ENCODE peak calls at places on chromosomes 4 and X, in five cellular contexts. L is H1, Y is HepG2, H is HCT116, F is K562. W is an unnamed sample.

GRCh38 chr4:83889802-83890201 is 353.9 kb downstream of the GPAT3 start:
- DNase-seq in L (no peak), Y (no peak), H (peak; percentile 16), F (no peak), W (no peak)

GRCh38 chr4:128364565-128364964 is 77.0 kb upstream of the PGRMC2 start:
- DNase-seq in L (no peak), Y (no peak), H (no peak), F (no peak), W (no peak)

GRCh38 chr4:181670506-181670905 is 572.7 kb upstream of the TENM3 start:
- DNase-seq in L (no peak), Y (no peak), H (no peak), F (no peak), W (no peak)

GRCh38 chrX:38803286-38803608 is 2.0 kb downstream of the MID1IP1 start:
- DNase-seq in L (no peak), Y (no peak), H (no peak), F (no peak), W (no peak)

GRCh38 chrX:120775959-120776358 is 99.7 kb downstream of the CT47B1 start:
- DNase-seq in L (no peak), Y (no peak), H (no peak), F (no peak), W (no peak)

GRCh38 chrX:46298821-46299220 is 246.4 kb downstream of the ZNF674 start:
- DNase-seq in L (no peak), Y (no peak), H (no peak), F (no peak), W (no peak)

GRCh38 chr4:110193822-110194761 is 4.3 kb downstream of the ELOVL6 start:
- DNase-seq in L (peak; percentile 64), Y (peak; percentile 74), H (peak; percentile 88), F (peak; percentile 94), W (peak; percentile 95)

GRCh38 chrX:68978211-68978780 is 149.5 kb downstream of the EFNB1 start:
- DNase-seq in L (no peak), Y (no peak), H (no peak), F (no peak), W (no peak)

GRCh38 chr4:185587444-185588161 is 52.3 kb upstream of the PDLIM3 start:
- DNase-seq in L (no peak), Y (no peak), H (no peak), F (no peak), W (peak; percentile 26)

GRCh38 chr4:154471924-154472323 is 19.7 kb downstream of the DCHS2 start:
- DNase-seq in L (no peak), Y (peak; percentile 21), H (no peak), F (no peak), W (peak; percentile 21)

GRCh38 chrX:20530319-20530979 is 263.7 kb upstream of the RPS6KA3 start:
- DNase-seq in L (no peak), Y (peak; percentile 30), H (peak; percentile 29), F (peak; percentile 33), W (peak; percentile 5)
- TF ChIP-seq ZNF274 in L (no peak), Y (no peak), H (no peak), F (no peak), W (no peak)

DNA sequence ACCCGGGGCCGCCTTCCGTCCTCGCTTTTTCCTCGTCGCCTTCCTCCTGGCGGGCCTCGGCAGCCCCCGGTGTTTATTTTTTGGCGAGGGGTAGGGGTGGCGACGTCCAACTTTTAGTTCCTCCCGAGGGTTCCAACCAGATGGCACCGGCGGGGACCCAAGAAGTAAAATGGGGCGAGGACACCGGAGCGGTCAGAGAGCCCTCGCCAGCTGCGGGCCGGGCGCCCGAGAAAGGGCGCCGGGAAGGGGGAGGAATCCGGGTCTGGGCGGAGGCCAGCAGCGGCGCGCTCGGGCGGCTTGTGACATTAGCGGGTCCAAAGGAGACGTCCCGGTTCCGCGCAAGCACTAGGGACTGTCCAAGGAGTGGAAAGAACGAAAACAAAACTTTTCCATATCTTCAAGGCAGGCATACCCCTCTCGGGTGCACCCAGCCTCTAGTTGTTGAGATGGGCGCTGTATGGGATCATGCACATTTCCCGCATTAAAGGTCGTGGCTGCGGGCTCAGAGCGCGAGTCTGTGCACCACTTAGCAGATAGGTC is 691 bp upstream of the USP46 start:
- DNase-seq in L (no peak), Y (peak; percentile 15), H (no peak), F (peak; percentile 49), W (no peak)
- TF ChIP-seq MAX in L (no peak), Y (peak; percentile 12), H (no peak), F (no peak), W (no peak)

DNA sequence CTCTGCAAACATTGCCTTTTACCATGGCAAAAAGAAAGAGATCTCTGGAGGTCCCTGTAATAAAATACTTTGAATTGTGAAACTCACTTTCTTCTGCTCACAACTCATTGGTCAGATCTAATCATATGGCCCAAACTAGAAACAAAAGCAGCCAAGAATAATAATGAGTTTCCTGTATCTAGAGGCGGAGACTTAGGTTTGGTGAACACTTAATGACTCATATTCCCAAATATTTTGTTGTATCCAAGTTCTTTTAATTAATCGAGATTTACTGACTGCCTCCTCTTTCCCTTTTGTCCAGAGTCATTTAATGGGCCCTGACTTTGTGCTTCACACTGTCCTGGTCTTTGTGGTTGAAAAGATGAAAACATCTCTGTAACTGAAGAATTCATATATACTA is 190.6 kb downstream of the CCSER1 start:
- DNase-seq in L (no peak), Y (no peak), H (peak; percentile 86), F (no peak), W (no peak)
- TF ChIP-seq ZNF274 in L (no peak), Y (no peak), H (no peak), F (no peak), W (no peak)

GRCh38 chrX:141158084-141158483 is 18.8 kb downstream of the LDOC1 start:
- DNase-seq in L (no peak), Y (no peak), H (no peak), F (no peak), W (no peak)
- TF ChIP-seq MAX in L (no peak), Y (no peak), H (no peak), F (no peak), W (no peak)

W was measured in GM12878.